ENCODE peak calls at places on chromosomes 5 and 9, in six cellular contexts. L is fibroblast of mammary gland, J is tibial artery, V is body of pancreas, E is cardiac muscle cell, C is HCT116. B is an unnamed sample.
A peak's percentile ranks its signal among the peaks of the same experiment; 100 is the strongest.

GRCh38 chr5:128920345-128921215 is 44.7 kb upstream of the SLC27A6 start:
- DNase-seq in L (peak; percentile 93), J (no peak), V (no peak), E (peak; percentile 52), C (peak; percentile 68), B (no peak)

GRCh38 chr9:5949103-5949699 is 58.5 kb downstream of the MLANA start:
- DNase-seq in L (peak; percentile 49), J (no peak), V (no peak), E (peak; percentile 13), C (no peak), B (peak; percentile 51)

GRCh38 chr5:7087719-7088297 is 308.1 kb upstream of the ADCY2 start:
- DNase-seq in L (no peak), J (no peak), V (no peak), E (no peak), C (no peak), B (no peak)

GRCh38 chr9:34988218-34989055 is 1.1 kb upstream of the DNAJB5 start:
- DNase-seq in L (no peak), J (no peak), V (peak; percentile 38), E (peak; percentile 47), C (no peak), B (peak; percentile 54)

GRCh38 chr5:38809388-38810359 is 36.1 kb upstream of the OSMR start:
- DNase-seq in L (peak; percentile 90), J (peak; percentile 89), V (peak; percentile 80), E (peak; percentile 95), C (peak; percentile 75), B (peak; percentile 71)

GRCh38 chr5:113693621-113694130 is 180.2 kb downstream of the YTHDC2 start:
- DNase-seq in L (no peak), J (no peak), V (no peak), E (peak; percentile 2), C (no peak), B (no peak)

GRCh38 chr5:54659651-54660050 is 142.1 kb downstream of the SNX18 start:
- DNase-seq in L (no peak), J (no peak), V (no peak), E (no peak), C (no peak), B (no peak)

GRCh38 chr9:134522502-134522848 is 119.1 kb upstream of the COL5A1 start:
- DNase-seq in L (no peak), J (no peak), V (no peak), E (no peak), C (no peak), B (no peak)

GRCh38 chr5:37015795-37016666 is 139.5 kb downstream of the NIPBL start:
- DNase-seq in L (peak; percentile 25), J (no peak), V (no peak), E (peak; percentile 25), C (no peak), B (no peak)

GRCh38 chr9:81317939-81318338 is 371.4 kb downstream of the TLE1 start:
- DNase-seq in L (peak; percentile 49), J (no peak), V (no peak), E (no peak), C (no peak), B (no peak)

GRCh38 chr5:176596689-176597416 is 13.1 kb downstream of the GPRIN1 start:
- DNase-seq in L (peak; percentile 28), J (no peak), V (peak; percentile 29), E (peak; percentile 56), C (no peak), B (peak; percentile 13)

GRCh38 chr5:72149742-72150141 is 42.5 kb downstream of the MAP1B start:
- DNase-seq in L (peak; percentile 46), J (no peak), V (no peak), E (no peak), C (no peak), B (no peak)
- TF ChIP-seq CTCF in L (peak; percentile 33), J (peak; percentile 40), V (no peak), E (peak; percentile 25), C (peak; percentile 30), B (no peak)

DNA sequence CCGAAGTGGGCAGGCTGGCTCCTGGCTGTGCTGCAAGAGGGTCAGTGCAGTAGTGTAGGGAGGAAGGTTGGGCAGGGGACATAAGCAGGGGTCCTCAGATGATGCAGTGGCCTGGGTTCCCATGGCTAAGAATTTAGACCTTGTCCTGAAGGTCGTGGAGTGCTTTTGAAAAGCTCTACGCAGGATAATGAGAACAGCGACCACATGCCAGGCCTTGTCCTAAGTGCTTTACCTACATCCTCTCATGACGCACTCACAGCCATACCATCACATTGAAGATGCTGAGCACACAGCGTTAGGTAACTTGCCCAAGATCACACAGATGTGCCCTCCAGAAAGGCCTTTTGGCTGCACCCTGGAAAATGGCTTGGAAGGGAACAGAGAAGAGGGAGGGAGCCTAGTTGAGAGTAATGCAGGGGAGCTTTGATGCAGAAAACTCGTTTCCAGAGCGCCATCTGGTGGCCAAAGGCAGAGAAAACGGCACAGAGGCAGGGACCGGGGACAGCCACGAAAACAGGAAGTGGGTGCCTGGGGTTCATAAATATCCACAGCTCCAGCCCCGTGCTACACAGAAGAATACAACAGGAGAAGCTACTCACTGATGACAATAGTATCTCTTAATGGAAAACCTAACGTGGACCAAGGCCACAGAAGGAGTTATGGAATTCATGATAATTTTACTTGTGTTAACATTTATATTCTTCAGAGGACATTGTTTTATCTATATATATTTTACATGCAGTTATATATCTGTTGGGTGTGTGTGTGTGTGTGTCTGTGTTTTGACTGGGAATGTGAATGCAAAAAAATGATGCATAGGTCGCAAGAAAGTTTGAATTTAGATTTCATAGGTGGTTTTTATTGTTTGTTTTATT is 2.7 kb upstream of the PCDH12 start:
- DNase-seq in L (peak; percentile 78), J (peak; percentile 85), V (peak; percentile 89), E (peak; percentile 87), C (peak; percentile 72), B (peak; percentile 90)
- H3K4me3 ChIP-seq in L (no peak overlapping the region), J (no peak overlapping the region), V (no peak overlapping the region), E (no peak overlapping the region), C (no peak overlapping the region), B (no peak overlapping the region)

GRCh38 chr5:69007726-69008368 is 86.0 kb upstream of the SLC30A5 start:
- DNase-seq in L (peak; percentile 57), J (peak; percentile 56), V (peak; percentile 57), E (peak; percentile 64), C (peak; percentile 69), B (peak; percentile 83)
- TF ChIP-seq CTCF in L (peak; percentile 96), J (peak; percentile 67), V (peak; percentile 57), E (peak; percentile 94), C (peak; percentile 96), B (peak; percentile 99)

DNA sequence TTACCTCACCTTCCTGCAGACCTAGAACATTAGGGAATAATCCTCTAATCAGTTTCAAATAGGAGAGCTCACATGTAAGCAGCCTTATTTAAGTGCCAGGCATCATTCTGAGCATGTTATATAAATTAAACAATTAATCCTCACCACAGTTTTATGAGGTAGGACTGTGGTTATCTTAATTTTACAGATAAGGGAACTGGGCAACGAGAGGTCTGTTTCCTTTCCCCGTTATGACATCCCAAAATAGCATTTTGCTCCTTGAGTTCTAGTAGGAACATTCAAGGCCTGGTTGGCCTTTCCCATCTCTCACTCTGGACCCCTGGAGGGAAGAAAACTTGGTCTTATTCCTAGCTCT is 19.1 kb upstream of the IFNB1 start:
- DNase-seq in L (peak; percentile 4), J (no peak), V (no peak), E (no peak), C (no peak), B (no peak)
- H3K4me3 ChIP-seq in L (no peak overlapping the region), J (no peak overlapping the region), V (no peak overlapping the region), E (no peak overlapping the region), C (no peak overlapping the region), B (peak overlapping the region; percentile 6)

GRCh38 chr9:15400281-15400941 is 22.3 kb upstream of the SNAPC3 start:
- DNase-seq in L (no peak), J (no peak), V (no peak), E (peak; percentile 54), C (no peak), B (no peak)

GRCh38 chr9:15404171-15404570 is 18.5 kb upstream of the SNAPC3 start:
- DNase-seq in L (peak; percentile 54), J (peak; percentile 65), V (no peak), E (no peak), C (no peak), B (no peak)

GRCh38 chr9:15401266-15401665 is 21.4 kb upstream of the SNAPC3 start:
- DNase-seq in L (no peak), J (no peak), V (no peak), E (no peak), C (no peak), B (no peak)

DNA sequence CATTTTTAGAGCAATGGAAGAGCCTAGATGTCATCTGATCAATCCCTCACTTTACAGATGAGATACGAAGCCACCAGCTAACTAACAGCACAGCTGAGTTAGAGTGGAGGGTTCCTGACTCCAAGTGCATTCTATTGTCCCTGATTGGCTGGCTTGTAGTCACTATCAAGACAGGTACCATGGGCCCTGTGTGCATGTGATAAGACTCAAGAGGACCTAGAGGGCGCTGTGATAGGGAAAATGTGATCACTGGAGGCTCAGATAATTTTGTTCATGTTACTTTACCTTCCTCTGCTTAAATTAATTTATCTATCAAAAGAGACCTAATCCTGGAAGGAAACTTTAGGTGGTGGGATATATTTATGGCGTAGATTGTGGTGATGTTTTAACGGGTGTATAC is 19.5 kb upstream of the SNAPC3 start:
- DNase-seq in L (peak; percentile 23), J (no peak), V (no peak), E (no peak), C (peak; percentile 65), B (peak; percentile 41)
- TF ChIP-seq CTCF in L (peak; percentile 30), J (no peak), V (no peak), E (no peak), C (peak; percentile 81), B (peak; percentile 21)

GRCh38 chr5:104533498-104533897 is 970.9 kb upstream of the NUDT12 start:
- DNase-seq in L (no peak), J (no peak), V (no peak), E (no peak), C (no peak), B (no peak)
- H3K4me3 ChIP-seq in L (no peak overlapping the region), J (no peak overlapping the region), V (no peak overlapping the region), E (no peak overlapping the region), C (no peak overlapping the region), B (no peak overlapping the region)

GRCh38 chr9:91927912-91928510 is 22.0 kb downstream of the ROR2 start:
- DNase-seq in L (no peak), J (no peak), V (no peak), E (no peak), C (no peak), B (no peak)

GRCh38 chr9:91920846-91921350 is 29.1 kb downstream of the ROR2 start:
- DNase-seq in L (no peak), J (no peak), V (no peak), E (no peak), C (no peak), B (no peak)

GRCh38 chr9:91923145-91923544 is 26.9 kb downstream of the ROR2 start:
- DNase-seq in L (no peak), J (no peak), V (no peak), E (no peak), C (no peak), B (no peak)

GRCh38 chr9:91921371-91921770 is 28.7 kb downstream of the ROR2 start:
- DNase-seq in L (no peak), J (no peak), V (no peak), E (no peak), C (no peak), B (no peak)

GRCh38 chr9:91924090-91924489 is 25.9 kb downstream of the ROR2 start:
- DNase-seq in L (no peak), J (no peak), V (no peak), E (no peak), C (no peak), B (no peak)
- TF ChIP-seq CTCF in L (no peak), J (no peak), V (no peak), E (no peak), C (no peak), B (no peak)